ENCODE peak calls at places on chromosome 9, in five cellular contexts. F is substantia nigra, Q is right lobe of liver, K is lower lobe of right lung, X is GM12878. J is an unnamed sample.

GRCh38 chr9:28093141-28093540 is 519.9 kb upstream of the C9orf72 start:
- DNase-seq in F (no peak), Q (no peak), K (no peak), X (no peak), J (no peak)

GRCh38 chr9:113153599-113153998 is 2.8 kb downstream of the SLC31A2 start:
- DNase-seq in F (no peak), Q (no peak), K (no peak), X (no peak), J (no peak)

GRCh38 chr9:92640398-92641091 is 29.4 kb downstream of the IPPK start:
- DNase-seq in F (no peak), Q (no peak), K (peak; percentile 37), X (no peak), J (no peak)

GRCh38 chr9:131398204-131398603 is 4.3 kb downstream of the PRRC2B start:
- DNase-seq in F (no peak), Q (no peak), K (peak; percentile 59), X (peak; percentile 64), J (peak; percentile 82)

GRCh38 chr9:93900436-93900819 is 54.7 kb downstream of the BARX1 start:
- DNase-seq in F (no peak), Q (no peak), K (no peak), X (no peak), J (no peak)

GRCh38 chr9:102700936-102701335 is 294.2 kb upstream of the CYLC2 start:
- DNase-seq in F (no peak), Q (no peak), K (no peak), X (no peak), J (no peak)

GRCh38 chr9:28264368-28264767 is 691.1 kb upstream of the C9orf72 start:
- DNase-seq in F (no peak), Q (no peak), K (no peak), X (no peak), J (no peak)

GRCh38 chr9:79692857-79693571 is 121.2 kb downstream of the TLE4 start:
- DNase-seq in F (no peak), Q (no peak), K (no peak), X (no peak), J (no peak)

GRCh38 chr9:130518943-130519772 is 60.2 kb upstream of the FUBP3 start:
- DNase-seq in F (no peak), Q (no peak), K (no peak), X (no peak), J (no peak)

GRCh38 chr9:6068983-6069382 is 53.6 kb upstream of the RANBP6 start:
- DNase-seq in F (no peak), Q (no peak), K (no peak), X (peak; percentile 45), J (peak; percentile 62)

DNA sequence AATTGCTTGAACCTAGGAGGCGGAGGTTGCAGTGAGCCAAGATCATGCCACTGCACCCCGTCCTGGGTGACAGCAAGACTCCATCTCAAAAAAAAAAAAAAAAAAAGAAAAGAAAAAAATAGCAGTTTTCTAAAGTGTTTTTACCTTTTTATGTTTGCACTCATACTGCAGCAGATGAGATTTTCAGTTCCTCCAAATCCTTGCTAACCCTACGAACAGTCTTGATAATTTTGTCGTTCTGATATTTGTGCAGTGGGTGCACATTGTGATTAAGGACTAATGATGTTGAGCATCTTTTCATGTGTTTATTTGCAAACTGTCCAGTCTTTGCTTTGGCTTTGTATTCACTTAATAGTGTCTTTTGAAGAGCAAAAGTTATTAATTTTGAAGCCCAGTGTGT is 42.9 kb downstream of the ZCCHC7 start:
- DNase-seq in F (no peak), Q (no peak), K (no peak), X (no peak), J (no peak)
- H3K27ac ChIP-seq in F (no peak overlapping the region), Q (no peak overlapping the region), K (no peak overlapping the region), X (peak overlapping the region; percentile 51), J (no peak overlapping the region)

GRCh38 chr9:125509476-125509875 is 197.5 kb downstream of the MAPKAP1 start:
- DNase-seq in F (no peak), Q (no peak), K (no peak), X (no peak), J (no peak)
- H3K27ac ChIP-seq in F (no peak overlapping the region), Q (no peak overlapping the region), K (no peak overlapping the region), X (no peak overlapping the region), J (no peak overlapping the region)

DNA sequence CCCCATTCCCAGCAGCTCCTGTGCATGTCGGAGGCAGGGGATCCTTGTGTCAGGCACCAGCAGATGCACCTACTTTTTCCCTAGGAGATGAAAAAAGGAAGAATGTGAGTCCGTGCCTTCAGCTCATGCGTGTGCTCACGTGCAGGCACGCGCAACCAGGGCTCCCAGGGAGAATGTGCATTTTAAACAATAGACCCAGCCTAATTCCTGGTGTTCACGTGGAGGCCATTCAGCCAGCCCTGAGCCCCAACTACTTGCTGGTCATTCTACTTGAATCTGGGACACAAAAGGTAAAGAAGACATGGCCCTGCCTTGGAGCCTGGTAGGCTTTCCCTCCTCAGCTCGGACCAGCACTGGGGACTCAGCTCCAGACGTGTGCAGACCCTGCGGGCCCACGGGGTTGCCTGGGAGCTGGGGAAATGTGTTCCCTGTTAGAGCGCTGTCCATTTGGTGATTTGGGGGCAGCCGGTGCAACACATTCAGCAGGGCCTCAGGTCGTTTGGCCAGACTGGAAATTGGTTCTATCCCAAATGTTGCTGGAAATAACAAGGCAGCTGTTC is 125.5 kb downstream of the MVB12B start:
- DNase-seq in F (no peak), Q (no peak), K (no peak), X (no peak), J (no peak)
- H3K27ac ChIP-seq in F (peak overlapping the region; percentile 57), Q (no peak overlapping the region), K (no peak overlapping the region), X (no peak overlapping the region), J (no peak overlapping the region)

GRCh38 chr9:96553070-96553469 is 66.6 kb downstream of the CDC14B start:
- DNase-seq in F (no peak), Q (no peak), K (no peak), X (no peak), J (no peak)

GRCh38 chr9:96554801-96555566 is 64.7 kb downstream of the CDC14B start:
- DNase-seq in F (no peak), Q (no peak), K (no peak), X (no peak), J (no peak)

GRCh38 chr9:96556701-96557461 is 62.8 kb downstream of the CDC14B start:
- DNase-seq in F (peak; percentile 51), Q (no peak), K (no peak), X (no peak), J (no peak)

GRCh38 chr9:96555567-96556386 is 63.9 kb downstream of the CDC14B start:
- DNase-seq in F (no peak), Q (no peak), K (no peak), X (no peak), J (no peak)

GRCh38 chr9:96554326-96554725 is 65.3 kb downstream of the CDC14B start:
- DNase-seq in F (no peak), Q (no peak), K (no peak), X (no peak), J (no peak)
- H3K27ac ChIP-seq in F (no peak overlapping the region), Q (no peak overlapping the region), K (no peak overlapping the region), X (no peak overlapping the region), J (no peak overlapping the region)

DNA sequence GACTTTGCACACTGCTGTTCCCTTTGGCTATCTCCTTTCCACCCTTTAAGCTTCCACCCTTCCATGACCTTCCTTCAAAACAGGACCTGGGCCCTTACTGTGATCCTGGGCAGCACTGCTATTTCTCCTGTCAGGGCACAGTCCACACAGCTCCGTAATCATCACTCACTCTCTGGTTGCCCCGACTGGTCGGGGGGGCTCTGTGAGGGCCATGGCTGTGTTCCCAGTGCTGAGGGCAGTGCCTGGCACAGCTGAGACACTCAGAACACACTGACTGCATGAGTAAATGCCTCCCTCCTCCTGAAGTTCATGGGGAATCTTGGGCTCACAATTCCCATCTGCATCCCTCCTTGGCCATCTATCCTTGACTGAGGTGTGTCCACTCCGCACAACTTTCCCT is 12.2 kb downstream of the TRAF1 start:
- DNase-seq in F (peak; percentile 81), Q (no peak), K (no peak), X (no peak), J (no peak)
- H3K27ac ChIP-seq in F (peak overlapping the region; percentile 87), Q (no peak overlapping the region), K (no peak overlapping the region), X (no peak overlapping the region), J (no peak overlapping the region)

GRCh38 chr9:133882849-133883248 is 109.3 kb downstream of the VAV2 start:
- DNase-seq in F (no peak), Q (no peak), K (no peak), X (no peak), J (no peak)

GRCh38 chr9:133881671-133882381 is 110.3 kb downstream of the VAV2 start:
- DNase-seq in F (no peak), Q (peak; percentile 86), K (no peak), X (no peak), J (no peak)

GRCh38 chr9:133880851-133881634 is 111.1 kb downstream of the VAV2 start:
- DNase-seq in F (no peak), Q (no peak), K (no peak), X (no peak), J (no peak)

GRCh38 chr9:133884907-133885744 is 107.0 kb downstream of the VAV2 start:
- DNase-seq in F (no peak), Q (peak; percentile 67), K (no peak), X (no peak), J (no peak)

GRCh38 chr9:133883356-133883755 is 108.8 kb downstream of the VAV2 start:
- DNase-seq in F (no peak), Q (no peak), K (no peak), X (no peak), J (no peak)
- H3K27ac ChIP-seq in F (no peak overlapping the region), Q (peak overlapping the region; percentile 68), K (no peak overlapping the region), X (no peak overlapping the region), J (no peak overlapping the region)

GRCh38 chr9:10226996-10227395 is 385.8 kb downstream of the PTPRD start:
- DNase-seq in F (no peak), Q (no peak), K (no peak), X (no peak), J (no peak)
- H3K27ac ChIP-seq in F (no peak overlapping the region), Q (no peak overlapping the region), K (no peak overlapping the region), X (no peak overlapping the region), J (no peak overlapping the region)

GRCh38 chr9:114282926-114283325 is 40.0 kb upstream of the ORM1 start:
- DNase-seq in F (no peak), Q (no peak), K (peak; percentile 6), X (no peak), J (no peak)
- H3K27ac ChIP-seq in F (no peak overlapping the region), Q (no peak overlapping the region), K (no peak overlapping the region), X (no peak overlapping the region), J (no peak overlapping the region)

DNA sequence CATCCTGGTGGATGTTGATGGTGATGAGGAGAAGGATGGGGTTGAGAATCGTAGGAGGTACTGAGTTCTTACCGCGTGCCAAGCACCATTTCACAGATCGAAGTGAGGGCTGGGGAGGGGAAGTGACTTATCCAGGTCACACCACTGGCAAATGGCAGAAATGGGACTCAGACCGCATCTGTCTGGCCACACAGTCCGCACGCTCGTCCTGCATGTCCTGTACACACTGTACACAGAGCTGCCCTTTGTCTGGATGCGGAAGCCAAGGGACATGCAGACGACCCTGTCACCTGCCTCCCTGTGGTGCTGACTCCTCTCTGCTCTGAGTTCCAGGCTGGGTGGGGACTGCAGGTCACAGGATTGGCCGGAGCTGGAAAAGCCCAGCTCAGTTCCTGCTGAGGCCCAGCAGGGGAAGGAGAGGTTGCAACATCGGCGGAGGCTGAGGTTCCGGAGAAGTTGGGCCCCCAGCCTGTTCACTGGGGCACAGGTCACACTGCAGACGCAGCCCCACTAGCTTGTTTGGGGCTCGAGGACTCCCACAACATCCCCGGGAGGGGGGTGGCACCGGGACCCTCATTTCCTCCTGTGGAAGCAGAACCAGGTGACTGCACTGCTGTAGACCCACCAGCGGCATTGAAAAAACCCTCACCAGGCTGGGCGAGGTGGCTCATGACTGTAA is 165.8 kb upstream of the IER5L start:
- DNase-seq in F (no peak), Q (peak; percentile 89), K (peak; percentile 91), X (no peak), J (no peak)
- H3K27ac ChIP-seq in F (peak overlapping the region; percentile 59), Q (peak overlapping the region; percentile 83), K (peak overlapping the region; percentile 78), X (no peak overlapping the region), J (no peak overlapping the region)